ENCODE peak calls at places on chromosome 3, in nine cellular contexts. T, F, V, L, W, H, K, J and O are unnamed samples.

GRCh38 chr3:152458725-152459515 is 190.2 kb downstream of the MBNL1 start:
- DNase-seq in T (no peak), F (peak), V (no peak), L (no peak), W (no peak), H (no peak), K (no peak), J (no peak), O (no peak)

GRCh38 chr3:128801779-128802369 is 75.9 kb downstream of the RAB7A start:
- DNase-seq in T (no peak), F (no peak), V (no peak), L (no peak), W (peak), H (no peak), K (no peak), J (no peak), O (no peak)

GRCh38 chr3:535566-536416 is 339.2 kb downstream of the CHL1 start:
- DNase-seq in T (no peak), F (peak), V (no peak), L (no peak), W (peak), H (no peak), K (peak), J (no peak), O (no peak)

GRCh38 chr3:101690972-101691371 is 4.5 kb upstream of the RPL24 start:
- DNase-seq in T (no peak), F (no peak), V (no peak), L (no peak), W (no peak), H (no peak), K (no peak), J (no peak), O (no peak)

GRCh38 chr3:10466186-10466585 is 39.2 kb downstream of the ATP2B2 start:
- DNase-seq in T (no peak), F (no peak), V (no peak), L (no peak), W (no peak), H (no peak), K (no peak), J (no peak), O (no peak)

GRCh38 chr3:100637197-100637631 is 27.8 kb downstream of the ADGRG7 start:
- DNase-seq in T (no peak), F (peak), V (no peak), L (no peak), W (no peak), H (no peak), K (no peak), J (no peak), O (no peak)

GRCh38 chr3:109852283-109852682 is 514.9 kb upstream of the DPPA4 start:
- DNase-seq in T (no peak), F (no peak), V (no peak), L (no peak), W (no peak), H (no peak), K (no peak), J (no peak), O (no peak)

GRCh38 chr3:8445861-8446260 is 55.8 kb upstream of the LMCD1 start:
- DNase-seq in T (no peak), F (peak), V (no peak), L (no peak), W (no peak), H (no peak), K (no peak), J (no peak), O (peak)

GRCh38 chr3:40230382-40230781 is 79.1 kb upstream of the EIF1B start:
- DNase-seq in T (no peak), F (no peak), V (no peak), L (no peak), W (no peak), H (no peak), K (no peak), J (no peak), O (no peak)

GRCh38 chr3:45064512-45065372 is 38.6 kb downstream of the CLEC3B start:
- DNase-seq in T (no peak), F (peak), V (no peak), L (no peak), W (no peak), H (no peak), K (no peak), J (no peak), O (no peak)

GRCh38 chr3:183587337-183587736 is 31.8 kb upstream of the KLHL6 start:
- DNase-seq in T (no peak), F (peak), V (no peak), L (no peak), W (no peak), H (peak), K (no peak), J (no peak), O (no peak)

GRCh38 chr3:11622846-11623550 is 20.7 kb downstream of the VGLL4 start:
- DNase-seq in T (no peak), F (no peak), V (no peak), L (no peak), W (no peak), H (no peak), K (no peak), J (no peak), O (no peak)

GRCh38 chr3:75249005-75249404 is 415.1 kb upstream of the FRG2C start:
- DNase-seq in T (no peak), F (no peak), V (no peak), L (no peak), W (no peak), H (no peak), K (no peak), J (no peak), O (no peak)

GRCh38 chr3:142577701-142578308 is 728 bp downstream of the ATR start:
- DNase-seq in T (no peak), F (peak), V (peak), L (no peak), W (no peak), H (no peak), K (no peak), J (no peak), O (no peak)

GRCh38 chr3:177483182-177483967 is 286.1 kb upstream of the TBL1XR1 start:
- DNase-seq in T (no peak), F (peak), V (no peak), L (no peak), W (no peak), H (no peak), K (no peak), J (peak), O (no peak)

GRCh38 chr3:124812291-124813265 is 74.6 kb downstream of the ITGB5 start:
- DNase-seq in T (no peak), F (peak), V (no peak), L (peak), W (peak), H (no peak), K (peak), J (no peak), O (no peak)

GRCh38 chr3:132038198-132038825 is 3.5 kb upstream of the CPNE4 start:
- DNase-seq in T (no peak), F (peak), V (peak), L (no peak), W (no peak), H (no peak), K (no peak), J (no peak), O (no peak)

GRCh38 chr3:60839242-60839641 is 412.0 kb downstream of the FHIT start:
- DNase-seq in T (no peak), F (peak), V (no peak), L (no peak), W (peak), H (no peak), K (no peak), J (no peak), O (no peak)

GRCh38 chr3:52527039-52527731 is 6.5 kb downstream of the NT5DC2 start:
- DNase-seq in T (no peak), F (peak), V (no peak), L (peak), W (no peak), H (no peak), K (no peak), J (peak), O (no peak)

GRCh38 chr3:157335677-157336076 is 101.0 kb upstream of the PTX3 start:
- DNase-seq in T (no peak), F (peak), V (no peak), L (no peak), W (peak), H (no peak), K (no peak), J (peak), O (no peak)

GRCh38 chr3:169391672-169392071 is 271.8 kb downstream of the MECOM start:
- DNase-seq in T (no peak), F (no peak), V (no peak), L (no peak), W (no peak), H (no peak), K (no peak), J (no peak), O (no peak)

GRCh38 chr3:152583913-152584312 is 251.0 kb upstream of the P2RY1 start:
- DNase-seq in T (no peak), F (peak), V (no peak), L (no peak), W (no peak), H (no peak), K (no peak), J (no peak), O (no peak)

GRCh38 chr3:6526861-6527260 is 334.1 kb upstream of the GRM7 start:
- DNase-seq in T (no peak), F (no peak), V (no peak), L (no peak), W (no peak), H (no peak), K (no peak), J (no peak), O (no peak)

GRCh38 chr3:169131695-169132464 is 531.6 kb downstream of the MECOM start:
- DNase-seq in T (no peak), F (no peak), V (no peak), L (no peak), W (no peak), H (no peak), K (no peak), J (no peak), O (no peak)

GRCh38 chr3:10992017-10992945 is at the start of gene SLC6A1:
- DNase-seq in T (no peak), F (no peak), V (no peak), L (no peak), W (peak), H (no peak), K (no peak), J (peak), O (no peak)

GRCh38 chr3:190038050-190038631 is 82.6 kb downstream of the P3H2 start:
- DNase-seq in T (no peak), F (peak), V (no peak), L (no peak), W (no peak), H (no peak), K (no peak), J (no peak), O (peak)

GRCh38 chr3:124995460-124995994 is 60.3 kb downstream of the HEG1 start:
- DNase-seq in T (peak), F (peak), V (peak), L (no peak), W (peak), H (peak), K (peak), J (peak), O (peak)

GRCh38 chr3:16113704-16114103 is 60.8 kb upstream of the GALNT15 start:
- DNase-seq in T (no peak), F (peak), V (no peak), L (no peak), W (no peak), H (no peak), K (no peak), J (no peak), O (no peak)

GRCh38 chr3:54856271-54856670 is 71.6 kb downstream of the LRTM1 start:
- DNase-seq in T (no peak), F (no peak), V (no peak), L (no peak), W (no peak), H (no peak), K (no peak), J (no peak), O (no peak)

GRCh38 chr3:53154731-53155320 is 6.2 kb upstream of the PRKCD start:
- DNase-seq in T (no peak), F (no peak), V (no peak), L (no peak), W (peak), H (no peak), K (peak), J (no peak), O (no peak)

GRCh38 chr3:117408811-117409210 is 699.2 kb downstream of the TUSC7 start:
- DNase-seq in T (no peak), F (peak), V (no peak), L (no peak), W (no peak), H (no peak), K (no peak), J (no peak), O (no peak)

GRCh38 chr3:188421151-188421821 is 267.3 kb downstream of the LPP start:
- DNase-seq in T (no peak), F (peak), V (no peak), L (no peak), W (no peak), H (no peak), K (no peak), J (no peak), O (no peak)

GRCh38 chr3:134326126-134326525 is 48.1 kb downstream of the AMOTL2 start:
- DNase-seq in T (no peak), F (no peak), V (no peak), L (no peak), W (no peak), H (no peak), K (no peak), J (no peak), O (no peak)

GRCh38 chr3:39849992-39850706 is 40.7 kb downstream of the MYRIP start:
- DNase-seq in T (no peak), F (no peak), V (peak), L (no peak), W (no peak), H (peak), K (no peak), J (no peak), O (no peak)

GRCh38 chr3:185204894-185205293 is 49.0 kb downstream of the EHHADH start:
- DNase-seq in T (no peak), F (no peak), V (no peak), L (no peak), W (no peak), H (no peak), K (no peak), J (no peak), O (no peak)

GRCh38 chr3:172272699-172273098 is 175.6 kb downstream of the GHSR start:
- DNase-seq in T (no peak), F (peak), V (no peak), L (no peak), W (no peak), H (no peak), K (no peak), J (no peak), O (no peak)

GRCh38 chr3:69084326-69084667 is 440 bp upstream of the ARL6IP5 start:
- DNase-seq in T (no peak), F (peak), V (no peak), L (no peak), W (no peak), H (no peak), K (no peak), J (no peak), O (no peak)

GRCh38 chr3:31244929-31245817 is 287.6 kb upstream of the STT3B start:
- DNase-seq in T (no peak), F (peak), V (no peak), L (no peak), W (no peak), H (no peak), K (no peak), J (no peak), O (no peak)

GRCh38 chr3:195162033-195162669 is 108.8 kb downstream of the XXYLT1 start:
- DNase-seq in T (no peak), F (no peak), V (no peak), L (no peak), W (peak), H (peak), K (peak), J (no peak), O (no peak)